ENCODE peak calls at places on chromosomes 1 and 21, in four cellular contexts. One of them, this sample, is unnamed.

GRCh38 chr1:202405928-202406327 is 57.4 kb downstream of the PPP1R12B start:
- DNase-seq in RWPE1: no peak
- DNase-seq in activated CD8-positive, alpha-beta memory T cell treated with anti-CD3 and anti-CD28 coated beads for 24 hours: no peak
- DNase-seq in mesothelial cell of epicardium: no peak
- DNase-seq in this sample: no peak

GRCh38 chr1:63112155-63112914 is 210.0 kb upstream of the FOXD3 start:
- DNase-seq in RWPE1: peak
- DNase-seq in activated CD8-positive, alpha-beta memory T cell treated with anti-CD3 and anti-CD28 coated beads for 24 hours: no peak
- DNase-seq in mesothelial cell of epicardium: no peak
- DNase-seq in this sample: peak

GRCh38 chr21:40136571-40136970 is 269.3 kb downstream of the PCP4 start:
- DNase-seq in RWPE1: no peak
- DNase-seq in activated CD8-positive, alpha-beta memory T cell treated with anti-CD3 and anti-CD28 coated beads for 24 hours: no peak
- DNase-seq in mesothelial cell of epicardium: no peak
- DNase-seq in this sample: no peak

GRCh38 chr1:31984419-31985347 is 29.0 kb upstream of the KHDRBS1 start:
- DNase-seq in RWPE1: no peak
- DNase-seq in activated CD8-positive, alpha-beta memory T cell treated with anti-CD3 and anti-CD28 coated beads for 24 hours: peak
- DNase-seq in mesothelial cell of epicardium: no peak
- DNase-seq in this sample: peak

GRCh38 chr21:32915099-32915498 is 110.6 kb upstream of the OLIG2 start:
- DNase-seq in RWPE1: no peak
- DNase-seq in activated CD8-positive, alpha-beta memory T cell treated with anti-CD3 and anti-CD28 coated beads for 24 hours: no peak
- DNase-seq in mesothelial cell of epicardium: no peak
- DNase-seq in this sample: no peak

GRCh38 chr21:42959754-42960153 is 14.6 kb upstream of the PKNOX1 start:
- DNase-seq in RWPE1: no peak
- DNase-seq in activated CD8-positive, alpha-beta memory T cell treated with anti-CD3 and anti-CD28 coated beads for 24 hours: no peak
- DNase-seq in mesothelial cell of epicardium: no peak
- DNase-seq in this sample: no peak

GRCh38 chr1:12439083-12439482 is 178.9 kb downstream of the DHRS3 start:
- DNase-seq in RWPE1: no peak
- DNase-seq in activated CD8-positive, alpha-beta memory T cell treated with anti-CD3 and anti-CD28 coated beads for 24 hours: no peak
- DNase-seq in mesothelial cell of epicardium: no peak
- DNase-seq in this sample: no peak

GRCh38 chr1:1892079-1892762 is 1.3 kb upstream of the GNB1 start:
- DNase-seq in RWPE1: peak
- DNase-seq in activated CD8-positive, alpha-beta memory T cell treated with anti-CD3 and anti-CD28 coated beads for 24 hours: no peak
- DNase-seq in mesothelial cell of epicardium: no peak
- DNase-seq in this sample: peak

GRCh38 chr1:100950776-100951175 is 54.9 kb downstream of the SLC30A7 start:
- DNase-seq in RWPE1: no peak
- DNase-seq in activated CD8-positive, alpha-beta memory T cell treated with anti-CD3 and anti-CD28 coated beads for 24 hours: no peak
- DNase-seq in mesothelial cell of epicardium: no peak
- DNase-seq in this sample: peak

GRCh38 chr21:44650973-44651675 is 3.3 kb downstream of the KRTAP12-4 start:
- DNase-seq in RWPE1: no peak
- DNase-seq in activated CD8-positive, alpha-beta memory T cell treated with anti-CD3 and anti-CD28 coated beads for 24 hours: no peak
- DNase-seq in mesothelial cell of epicardium: no peak
- DNase-seq in this sample: no peak

GRCh38 chr1:181056560-181056959 is 22.8 kb downstream of the MR1 start:
- DNase-seq in RWPE1: no peak
- DNase-seq in activated CD8-positive, alpha-beta memory T cell treated with anti-CD3 and anti-CD28 coated beads for 24 hours: no peak
- DNase-seq in mesothelial cell of epicardium: no peak
- DNase-seq in this sample: no peak

GRCh38 chr1:163875214-163875926 is 553.6 kb downstream of the NUF2 start:
- DNase-seq in RWPE1: peak
- DNase-seq in activated CD8-positive, alpha-beta memory T cell treated with anti-CD3 and anti-CD28 coated beads for 24 hours: no peak
- DNase-seq in mesothelial cell of epicardium: peak
- DNase-seq in this sample: peak

GRCh38 chr1:199102239-199102638 is 463.4 kb downstream of the PTPRC start:
- DNase-seq in RWPE1: no peak
- DNase-seq in activated CD8-positive, alpha-beta memory T cell treated with anti-CD3 and anti-CD28 coated beads for 24 hours: no peak
- DNase-seq in mesothelial cell of epicardium: no peak
- DNase-seq in this sample: no peak

GRCh38 chr1:170146861-170147260 is 1.1 kb downstream of the NTMT2 start:
- DNase-seq in RWPE1: no peak
- DNase-seq in activated CD8-positive, alpha-beta memory T cell treated with anti-CD3 and anti-CD28 coated beads for 24 hours: no peak
- DNase-seq in mesothelial cell of epicardium: no peak
- DNase-seq in this sample: no peak

GRCh38 chr1:54803761-54804470 is 2.8 kb upstream of the TTC22 start:
- DNase-seq in RWPE1: no peak
- DNase-seq in activated CD8-positive, alpha-beta memory T cell treated with anti-CD3 and anti-CD28 coated beads for 24 hours: no peak
- DNase-seq in mesothelial cell of epicardium: peak
- DNase-seq in this sample: no peak

GRCh38 chr1:26049531-26050254 is 3.8 kb upstream of the SLC30A2 start:
- DNase-seq in RWPE1: no peak
- DNase-seq in activated CD8-positive, alpha-beta memory T cell treated with anti-CD3 and anti-CD28 coated beads for 24 hours: no peak
- DNase-seq in mesothelial cell of epicardium: no peak
- DNase-seq in this sample: no peak

GRCh38 chr21:43861716-43862115 is 3.3 kb upstream of the AGPAT3 start:
- DNase-seq in RWPE1: no peak
- DNase-seq in activated CD8-positive, alpha-beta memory T cell treated with anti-CD3 and anti-CD28 coated beads for 24 hours: no peak
- DNase-seq in mesothelial cell of epicardium: no peak
- DNase-seq in this sample: no peak

GRCh38 chr1:172373864-172374263 is 46.6 kb upstream of the C1orf105 start:
- DNase-seq in RWPE1: no peak
- DNase-seq in activated CD8-positive, alpha-beta memory T cell treated with anti-CD3 and anti-CD28 coated beads for 24 hours: no peak
- DNase-seq in mesothelial cell of epicardium: no peak
- DNase-seq in this sample: peak

GRCh38 chr21:33608559-33608958 is 20.1 kb upstream of the DONSON start:
- DNase-seq in RWPE1: no peak
- DNase-seq in activated CD8-positive, alpha-beta memory T cell treated with anti-CD3 and anti-CD28 coated beads for 24 hours: no peak
- DNase-seq in mesothelial cell of epicardium: no peak
- DNase-seq in this sample: no peak

GRCh38 chr1:8238141-8239038 is 79.5 kb upstream of the SLC45A1 start:
- DNase-seq in RWPE1: no peak
- DNase-seq in activated CD8-positive, alpha-beta memory T cell treated with anti-CD3 and anti-CD28 coated beads for 24 hours: no peak
- DNase-seq in mesothelial cell of epicardium: no peak
- DNase-seq in this sample: peak

GRCh38 chr1:66250075-66250474 is 283.9 kb upstream of the SGIP1 start:
- DNase-seq in RWPE1: no peak
- DNase-seq in activated CD8-positive, alpha-beta memory T cell treated with anti-CD3 and anti-CD28 coated beads for 24 hours: no peak
- DNase-seq in mesothelial cell of epicardium: no peak
- DNase-seq in this sample: no peak

GRCh38 chr1:6745073-6745472 is 40.2 kb upstream of the CAMTA1 start:
- DNase-seq in RWPE1: no peak
- DNase-seq in activated CD8-positive, alpha-beta memory T cell treated with anti-CD3 and anti-CD28 coated beads for 24 hours: no peak
- DNase-seq in mesothelial cell of epicardium: no peak
- DNase-seq in this sample: no peak

GRCh38 chr21:31845151-31845550 is 27.7 kb upstream of the HUNK start:
- DNase-seq in RWPE1: no peak
- DNase-seq in activated CD8-positive, alpha-beta memory T cell treated with anti-CD3 and anti-CD28 coated beads for 24 hours: no peak
- DNase-seq in mesothelial cell of epicardium: no peak
- DNase-seq in this sample: no peak

GRCh38 chr1:171635661-171636060 is 13.6 kb downstream of the MYOCOS start:
- DNase-seq in RWPE1: no peak
- DNase-seq in activated CD8-positive, alpha-beta memory T cell treated with anti-CD3 and anti-CD28 coated beads for 24 hours: no peak
- DNase-seq in mesothelial cell of epicardium: no peak
- DNase-seq in this sample: no peak

GRCh38 chr1:207298666-207299065 is 22.8 kb upstream of the CD55 start:
- DNase-seq in RWPE1: no peak
- DNase-seq in activated CD8-positive, alpha-beta memory T cell treated with anti-CD3 and anti-CD28 coated beads for 24 hours: no peak
- DNase-seq in mesothelial cell of epicardium: no peak
- DNase-seq in this sample: peak

GRCh38 chr1:152623203-152623844 is 421 bp upstream of the LCE3A start:
- DNase-seq in RWPE1: no peak
- DNase-seq in activated CD8-positive, alpha-beta memory T cell treated with anti-CD3 and anti-CD28 coated beads for 24 hours: no peak
- DNase-seq in mesothelial cell of epicardium: no peak
- DNase-seq in this sample: no peak

GRCh38 chr1:228150458-228151169 is 884 bp downstream of the GJC2 start:
- DNase-seq in RWPE1: peak
- DNase-seq in activated CD8-positive, alpha-beta memory T cell treated with anti-CD3 and anti-CD28 coated beads for 24 hours: no peak
- DNase-seq in mesothelial cell of epicardium: no peak
- DNase-seq in this sample: no peak

GRCh38 chr1:40948741-40949528 is 30.6 kb upstream of the CTPS1 start:
- DNase-seq in RWPE1: peak
- DNase-seq in activated CD8-positive, alpha-beta memory T cell treated with anti-CD3 and anti-CD28 coated beads for 24 hours: peak
- DNase-seq in mesothelial cell of epicardium: peak
- DNase-seq in this sample: peak

GRCh38 chr1:150235436-150235851 is 468 bp downstream of the ANP32E start:
- DNase-seq in RWPE1: peak
- DNase-seq in activated CD8-positive, alpha-beta memory T cell treated with anti-CD3 and anti-CD28 coated beads for 24 hours: peak
- DNase-seq in mesothelial cell of epicardium: peak
- DNase-seq in this sample: peak

GRCh38 chr1:77900687-77901293 is 12.4 kb downstream of the NEXN start:
- DNase-seq in RWPE1: peak
- DNase-seq in activated CD8-positive, alpha-beta memory T cell treated with anti-CD3 and anti-CD28 coated beads for 24 hours: no peak
- DNase-seq in mesothelial cell of epicardium: no peak
- DNase-seq in this sample: peak

GRCh38 chr1:38690790-38691189 is 168.8 kb downstream of the RRAGC start:
- DNase-seq in RWPE1: peak
- DNase-seq in activated CD8-positive, alpha-beta memory T cell treated with anti-CD3 and anti-CD28 coated beads for 24 hours: no peak
- DNase-seq in mesothelial cell of epicardium: no peak
- DNase-seq in this sample: peak

GRCh38 chr1:69016468-69016867 is 519.6 kb upstream of the DEPDC1 start:
- DNase-seq in RWPE1: no peak
- DNase-seq in activated CD8-positive, alpha-beta memory T cell treated with anti-CD3 and anti-CD28 coated beads for 24 hours: no peak
- DNase-seq in mesothelial cell of epicardium: no peak
- DNase-seq in this sample: no peak

GRCh38 chr1:7403265-7404045 is 367.6 kb upstream of the VAMP3 start:
- DNase-seq in RWPE1: no peak
- DNase-seq in activated CD8-positive, alpha-beta memory T cell treated with anti-CD3 and anti-CD28 coated beads for 24 hours: peak
- DNase-seq in mesothelial cell of epicardium: peak
- DNase-seq in this sample: no peak

GRCh38 chr1:11690669-11691301 is 725 bp upstream of the DRAXIN start:
- DNase-seq in RWPE1: no peak
- DNase-seq in activated CD8-positive, alpha-beta memory T cell treated with anti-CD3 and anti-CD28 coated beads for 24 hours: no peak
- DNase-seq in mesothelial cell of epicardium: no peak
- DNase-seq in this sample: no peak

GRCh38 chr1:221912230-221912629 is 170.3 kb upstream of the DUSP10 start:
- DNase-seq in RWPE1: no peak
- DNase-seq in activated CD8-positive, alpha-beta memory T cell treated with anti-CD3 and anti-CD28 coated beads for 24 hours: no peak
- DNase-seq in mesothelial cell of epicardium: no peak
- DNase-seq in this sample: peak

GRCh38 chr21:40177979-40178378 is 310.7 kb downstream of the PCP4 start:
- DNase-seq in RWPE1: no peak
- DNase-seq in activated CD8-positive, alpha-beta memory T cell treated with anti-CD3 and anti-CD28 coated beads for 24 hours: no peak
- DNase-seq in mesothelial cell of epicardium: no peak
- DNase-seq in this sample: no peak

GRCh38 chr1:193479187-193479586 is 292.8 kb upstream of the B3GALT2 start:
- DNase-seq in RWPE1: no peak
- DNase-seq in activated CD8-positive, alpha-beta memory T cell treated with anti-CD3 and anti-CD28 coated beads for 24 hours: peak
- DNase-seq in mesothelial cell of epicardium: no peak
- DNase-seq in this sample: no peak

GRCh38 chr21:33067457-33067856 is 2.5 kb upstream of the OLIG1 start:
- DNase-seq in RWPE1: no peak
- DNase-seq in activated CD8-positive, alpha-beta memory T cell treated with anti-CD3 and anti-CD28 coated beads for 24 hours: no peak
- DNase-seq in mesothelial cell of epicardium: no peak
- DNase-seq in this sample: no peak